ENCODE peak calls at places on chromosomes 11 and 22, in nine cellular contexts. V, I, L, J, A, P, F, M and Y are unnamed samples.
A peak's percentile ranks its signal among the peaks of the same experiment; 100 is the strongest.

GRCh38 chr11:10695821-10696220 is 2.3 kb upstream of the IRAG1 start:
- DNase-seq in A (no peak), L (no peak), J (no peak), V (no peak), F (no peak), P (no peak), M (no peak), I (peak; percentile 20), Y (no peak)

GRCh38 chr22:37930270-37930951 is 23.0 kb downstream of the C22orf23 start:
- DNase-seq in F (no peak), J (no peak), I (peak; percentile 14), A (no peak), M (peak; percentile 58), V (no peak), P (peak; percentile 16), L (no peak), Y (no peak)

GRCh38 chr11:120637131-120637530 is 125.6 kb downstream of the GRIK4 start:
- DNase-seq in P (no peak), J (no peak), M (no peak), L (no peak), I (no peak), F (no peak), A (no peak), V (no peak), Y (no peak)

GRCh38 chr11:11584446-11584810 is 37.4 kb downstream of the GALNT18 start:
- DNase-seq in I (peak; percentile 97), J (no peak), F (no peak), M (no peak), V (no peak), P (peak; percentile 56), L (no peak), A (peak; percentile 41), Y (no peak)

GRCh38 chr11:128515086-128515485 is 72.3 kb downstream of the ETS1 start:
- DNase-seq in V (no peak), I (no peak), F (no peak), A (no peak), J (no peak), M (no peak), L (no peak), P (no peak), Y (no peak)

GRCh38 chr11:12543596-12544415 is 130.4 kb upstream of the TEAD1 start:
- DNase-seq in J (no peak), L (no peak), M (no peak), A (no peak), I (no peak), F (no peak), P (no peak), V (no peak), Y (no peak)

GRCh38 chr11:130420478-130421198 is 7.8 kb downstream of the ADAMTS8 start:
- DNase-seq in A (no peak), I (peak; percentile 82), M (peak; percentile 28), F (no peak), V (peak; percentile 40), P (no peak), L (no peak), J (no peak), Y (peak; percentile 51)

GRCh38 chr22:43168416-43169309 is 17.3 kb downstream of the TSPO start:
- DNase-seq in V (no peak), M (no peak), P (no peak), L (no peak), J (no peak), A (no peak), F (no peak), I (peak; percentile 32), Y (no peak)

GRCh38 chr11:22304337-22304961 is 33.7 kb upstream of the SLC17A6 start:
- DNase-seq in M (no peak), L (no peak), J (no peak), A (peak; percentile 18), I (peak; percentile 23), P (no peak), V (no peak), F (no peak), Y (no peak)

GRCh38 chr11:47715082-47715669 is at the start of gene AGBL2:
- DNase-seq in M (peak; percentile 70), P (peak; percentile 70), A (no peak), F (peak; percentile 52), J (peak; percentile 86), L (peak; percentile 39), I (peak; percentile 50), V (peak; percentile 97), Y (peak; percentile 67)

GRCh38 chr11:27216268-27217149 is 146.5 kb downstream of the CCDC34 start:
- DNase-seq in J (no peak), L (no peak), A (no peak), M (peak; percentile 70), V (peak; percentile 83), P (peak; percentile 51), I (peak; percentile 75), F (no peak), Y (peak; percentile 63)

DNA sequence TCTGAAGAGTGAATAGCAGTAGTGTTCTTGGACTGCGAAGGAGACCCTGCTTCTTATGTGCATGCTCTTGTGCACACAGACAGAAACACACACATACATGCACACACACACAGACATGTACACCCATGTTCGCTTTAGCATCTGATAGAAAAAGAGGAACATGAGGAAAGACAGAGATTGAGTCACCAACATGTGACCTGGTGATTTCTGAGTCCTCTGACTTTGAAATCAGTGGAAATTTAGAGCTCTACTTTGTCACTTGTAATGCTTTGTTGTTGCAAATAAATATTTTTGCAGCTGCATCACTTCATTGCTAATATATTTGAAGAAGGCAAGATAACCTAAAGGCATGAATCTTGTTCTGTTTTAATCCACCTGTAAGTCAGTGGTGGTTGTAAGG is 23.8 kb downstream of the CD44 start:
- DNase-seq in V (no peak), I (peak; percentile 47), L (no peak), F (no peak), J (no peak), A (no peak), P (no peak), M (no peak), Y (no peak)
- TF ChIP-seq POLR2A in V (no peak), I (no peak), L (no peak), F (no peak), J (no peak), A (no peak), P (no peak), M (no peak), Y (no peak)

DNA sequence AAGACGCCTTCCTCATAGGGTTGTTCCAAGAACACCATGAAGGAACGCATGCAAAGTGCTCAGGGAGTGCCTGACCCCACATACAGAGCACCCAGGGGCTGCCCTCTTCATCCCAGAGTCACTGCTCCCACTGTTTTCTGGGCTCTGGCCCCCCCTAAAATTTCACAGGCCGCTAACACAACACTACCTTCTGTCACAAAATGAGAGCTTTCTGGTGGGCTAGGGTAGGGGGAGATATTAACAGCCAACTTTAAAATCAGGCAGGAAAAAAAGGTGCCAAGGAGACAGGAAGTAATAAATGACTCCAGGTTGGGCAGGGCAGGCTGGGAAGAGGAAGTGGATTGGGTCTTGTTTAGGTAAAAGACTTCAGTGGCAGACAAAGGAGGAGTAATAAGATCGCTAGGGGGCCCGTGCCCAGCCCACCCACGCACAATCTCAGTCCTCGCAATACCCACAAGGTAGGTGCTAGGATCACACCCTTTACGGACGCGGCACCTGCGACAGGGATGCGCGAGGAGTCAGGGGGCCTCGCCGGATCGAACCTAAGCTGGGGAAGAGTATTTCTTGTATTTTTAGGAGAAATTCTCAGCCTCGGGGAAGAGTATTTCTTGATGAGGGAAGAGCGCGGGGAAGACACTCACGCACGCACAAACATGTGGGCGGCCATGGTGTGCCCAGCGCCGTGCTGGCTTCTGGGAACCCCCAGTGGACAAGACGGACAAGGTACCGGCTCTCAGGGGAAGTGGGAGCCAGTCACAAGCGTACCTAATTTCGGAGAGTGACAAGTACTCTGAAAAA is 911 bp upstream of the FAM118A start:
- DNase-seq in I (no peak), J (no peak), V (peak; percentile 87), M (no peak), L (no peak), A (peak; percentile 23), P (peak; percentile 16), F (no peak), Y (no peak)
- H3K4me1 ChIP-seq in I (peaks cover 13% of the 10 kb centered on the region), J (peaks cover 7% of the 10 kb centered on the region), V (peaks cover 39% of the 10 kb centered on the region), M (peaks cover 18% of the 10 kb centered on the region), L (no peaks in the 10 kb centered on the region), A (peaks cover 29% of the 10 kb centered on the region), P (peaks cover 22% of the 10 kb centered on the region), F (peaks cover 2% of the 10 kb centered on the region), Y (peaks cover 11% of the 10 kb centered on the region)

GRCh38 chr11:109898592-109898991 is 194.6 kb upstream of the ZC3H12C start:
- DNase-seq in M (no peak), J (no peak), L (no peak), F (no peak), V (no peak), P (no peak), I (no peak), A (no peak), Y (no peak)

GRCh38 chr11:109892321-109892794 is 200.8 kb upstream of the ZC3H12C start:
- DNase-seq in J (no peak), V (no peak), A (no peak), I (no peak), M (no peak), L (peak; percentile 34), F (no peak), P (no peak), Y (no peak)

GRCh38 chr11:109894242-109894641 is 198.9 kb upstream of the ZC3H12C start:
- DNase-seq in M (no peak), J (no peak), L (no peak), A (no peak), F (no peak), I (no peak), V (no peak), P (no peak), Y (no peak)
- H3K27ac ChIP-seq in M (no peak overlapping the region), J (no peak overlapping the region), L (no peak overlapping the region), A (no peak overlapping the region), F (no peak overlapping the region), I (no peak overlapping the region), V (no peak overlapping the region), P (no peak overlapping the region), Y (no peak overlapping the region)

DNA sequence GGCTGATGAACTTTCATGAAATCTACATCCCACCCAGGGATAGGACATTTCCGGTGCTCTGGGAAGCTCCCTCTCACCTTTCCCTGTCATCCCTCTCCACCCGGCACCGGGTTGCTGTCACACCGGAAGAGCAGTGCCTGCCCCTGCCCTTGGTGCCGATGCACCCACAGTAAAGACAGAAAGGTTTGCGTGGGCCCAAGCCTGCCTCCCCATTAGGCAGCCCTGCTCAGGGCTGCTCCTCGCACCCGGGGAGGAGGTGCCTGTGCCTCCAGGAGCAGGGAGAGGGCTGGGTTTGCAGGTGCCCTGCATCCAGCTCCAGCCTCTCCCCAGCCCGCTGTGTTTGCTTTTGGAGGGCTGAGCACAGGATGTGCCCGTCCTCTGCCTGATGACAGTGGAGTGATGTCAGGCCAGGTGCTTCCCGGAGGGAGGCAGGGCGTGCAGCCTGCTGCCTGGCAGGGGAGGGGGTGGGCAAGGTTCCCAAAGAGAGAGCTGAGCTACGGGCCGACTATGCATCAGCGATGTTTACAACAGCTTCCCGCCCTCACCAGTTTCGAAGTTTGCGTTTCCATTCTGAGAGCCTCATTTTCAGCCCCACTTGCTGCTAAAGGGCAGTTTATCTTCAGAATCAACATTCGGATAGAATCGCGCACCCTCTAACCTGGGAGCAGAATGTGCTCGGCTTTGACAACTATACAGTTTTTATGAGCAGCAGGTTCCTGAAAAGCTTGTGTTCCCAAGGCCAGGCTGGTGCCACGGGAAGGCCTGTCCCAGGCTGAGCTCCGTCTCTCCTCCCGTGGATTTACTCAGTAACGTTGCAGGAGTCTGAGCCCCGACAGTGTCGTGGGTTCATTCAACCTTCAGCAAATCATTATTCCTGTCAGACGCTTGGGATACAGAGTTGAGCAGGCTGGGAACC is 83.2 kb upstream of the CLDN5 start:
- DNase-seq in A (no peak), F (peak; percentile 96), M (peak; percentile 71), L (no peak), V (no peak), J (peak; percentile 61), I (peak; percentile 8), P (peak; percentile 70), Y (peak; percentile 68)
- TF ChIP-seq POLR2A in A (no peak), F (peak; percentile 72), M (peak; percentile 48), L (no peak), V (no peak), J (no peak), I (no peak), P (no peak), Y (no peak)

GRCh38 chr22:36381513-36382079 is 6.2 kb downstream of the MYH9 start:
- DNase-seq in V (no peak), J (no peak), I (peak; percentile 7), F (no peak), L (no peak), P (no peak), M (no peak), A (no peak), Y (no peak)
- H3K4me1 ChIP-seq in V (peaks cover 94% of the 10 kb centered on the region), J (peaks cover 37% of the 10 kb centered on the region), I (peaks cover 28% of the 10 kb centered on the region), F (peaks cover 15% of the 10 kb centered on the region), L (peaks cover 8% of the 10 kb centered on the region), P (peaks cover 87% of the 10 kb centered on the region), M (peaks cover 88% of the 10 kb centered on the region), A (peaks cover 49% of the 10 kb centered on the region), Y (peaks cover 32% of the 10 kb centered on the region)